ENCODE peak calls at places on chromosomes 7 and 10, in six cellular contexts. S, F, M, Z, D and Q are unnamed samples.
A peak's percentile ranks its signal among the peaks of the same experiment; 100 is the strongest.

GRCh38 chr10:132992433-132993215 is 50.3 kb upstream of the CFAP46 start:
- DNase-seq in D (no peak), S (no peak), Z (no peak), F (no peak), M (no peak), Q (peak; percentile 43)

GRCh38 chr7:47518827-47519226 is 63.1 kb downstream of the TNS3 start:
- DNase-seq in S (no peak), M (no peak), D (no peak), Z (peak; percentile 67), F (peak; percentile 55), Q (peak; percentile 76)

GRCh38 chr10:21975378-21975990 is 28.0 kb downstream of the DNAJC1 start:
- DNase-seq in M (no peak), S (no peak), D (peak; percentile 94), Z (no peak), F (no peak), Q (no peak)

GRCh38 chr10:132536241-132536963 is 1.2 kb upstream of the INPP5A start:
- DNase-seq in D (no peak), M (peak; percentile 64), F (no peak), S (no peak), Z (peak; percentile 68), Q (peak; percentile 77)

GRCh38 chr7:138001529-138002095 is at the start of gene CREB3L2:
- DNase-seq in D (no peak), M (peak; percentile 90), F (peak; percentile 81), S (peak; percentile 50), Z (peak; percentile 86), Q (peak; percentile 82)

GRCh38 chr10:76251773-76252617 is 820.6 kb downstream of the LRMDA start:
- DNase-seq in F (peak; percentile 93), D (no peak), Z (no peak), S (no peak), M (peak; percentile 65), Q (peak; percentile 55)

GRCh38 chr7:141158562-141158961 is 84.7 kb downstream of the TMEM178B start:
- DNase-seq in F (peak; percentile 94), Z (no peak), D (no peak), M (no peak), S (peak; percentile 87), Q (peak; percentile 66)

GRCh38 chr10:112261281-112261822 is 21.8 kb upstream of the TECTB start:
- DNase-seq in F (peak; percentile 82), D (no peak), M (no peak), S (no peak), Z (no peak), Q (no peak)

GRCh38 chr7:141333459-141333858 is 217.8 kb upstream of the AGK start:
- DNase-seq in D (no peak), Z (no peak), M (no peak), F (no peak), S (no peak), Q (no peak)

GRCh38 chr10:46106410-46107255 is 60.6 kb upstream of the MSMB start:
- DNase-seq in F (peak; percentile 77), M (peak; percentile 84), Z (peak; percentile 80), D (peak; percentile 26), S (peak; percentile 20), Q (peak; percentile 89)

GRCh38 chr7:43535031-43535451 is 47.9 kb upstream of the STK17A start:
- DNase-seq in F (peak; percentile 70), S (peak; percentile 73), M (no peak), Z (no peak), D (no peak), Q (no peak)

GRCh38 chr7:37488163-37488759 is 39.6 kb upstream of the ELMO1 start:
- DNase-seq in Z (no peak), D (no peak), S (no peak), F (no peak), M (no peak), Q (no peak)

GRCh38 chr7:7862393-7862792 is 106.2 kb upstream of the GLCCI1 start:
- DNase-seq in Z (no peak), D (no peak), F (no peak), S (no peak), M (no peak), Q (no peak)

GRCh38 chr7:92698237-92698841 is 108.1 kb upstream of the FAM133B start:
- DNase-seq in F (peak; percentile 98), M (no peak), Z (no peak), S (no peak), D (peak; percentile 37), Q (no peak)

GRCh38 chr7:24965831-24966708 is 13.9 kb downstream of the OSBPL3 start:
- DNase-seq in S (no peak), Z (no peak), D (no peak), F (no peak), M (no peak), Q (peak; percentile 47)

GRCh38 chr10:62183857-62184805 is 84.5 kb downstream of the RTKN2 start:
- DNase-seq in S (no peak), D (no peak), M (no peak), Z (no peak), F (no peak), Q (no peak)

GRCh38 chr7:89607797-89608196 is 546.5 kb upstream of the STEAP1 start:
- DNase-seq in F (no peak), Z (no peak), M (no peak), D (no peak), S (no peak), Q (no peak)

GRCh38 chr7:47227762-47228177 is 354.1 kb downstream of the TNS3 start:
- DNase-seq in D (no peak), Z (no peak), S (no peak), F (peak; percentile 95), M (no peak), Q (no peak)

GRCh38 chr10:3757250-3757637 is 27.8 kb downstream of the KLF6 start:
- DNase-seq in F (no peak), D (no peak), S (no peak), M (no peak), Z (no peak), Q (no peak)

GRCh38 chr10:31816318-31816717 is 112.3 kb downstream of the ARHGAP12 start:
- DNase-seq in S (no peak), D (no peak), M (no peak), Z (no peak), F (peak; percentile 91), Q (no peak)

GRCh38 chr7:95473276-95473985 is 12.3 kb upstream of the ASB4 start:
- DNase-seq in S (no peak), M (no peak), F (no peak), D (peak; percentile 99), Z (no peak), Q (no peak)

GRCh38 chr10:117534321-117535044 is 8.1 kb upstream of the EMX2 start:
- DNase-seq in D (peak; percentile 33), M (no peak), Z (no peak), F (no peak), S (no peak), Q (no peak)

GRCh38 chr7:144738708-144739314 is 97.0 kb downstream of the TPK1 start:
- DNase-seq in F (no peak), D (peak; percentile 42), M (no peak), Z (no peak), S (no peak), Q (no peak)

GRCh38 chr10:76032442-76033039 is 601.1 kb downstream of the LRMDA start:
- DNase-seq in Z (no peak), S (no peak), D (no peak), F (no peak), M (no peak), Q (no peak)

GRCh38 chr10:94403823-94404228 is 1.5 kb downstream of the TBC1D12 start:
- DNase-seq in D (peak; percentile 22), S (no peak), Z (no peak), M (no peak), F (no peak), Q (no peak)